ENCODE peak calls at places on chromosomes 13 and 19, in six cellular contexts. One of them, this sample, is unnamed. For H3K36me3, the result is how much of the 10 kb centered on the place peaks cover.

GRCh38 chr13:111241006-111241755 is 79.3 kb upstream of the TEX29 start:
- DNase-seq in IMR-90: no peak
- DNase-seq in upper lobe of left lung: no peak
- DNase-seq in prostate gland: no peak
- DNase-seq in stomach: no peak
- DNase-seq in gastrocnemius medialis: no peak
- DNase-seq in this sample: no peak

GRCh38 chr13:94710881-94711560 is 1.3 kb downstream of the SOX21 start:
- DNase-seq in IMR-90: no peak
- DNase-seq in upper lobe of left lung: no peak
- DNase-seq in prostate gland: no peak
- DNase-seq in stomach: no peak
- DNase-seq in gastrocnemius medialis: no peak
- DNase-seq in this sample: no peak

GRCh38 chr19:53908106-53908932 is 759 bp upstream of the CACNG7 start:
- DNase-seq in IMR-90: peak
- DNase-seq in upper lobe of left lung: peak
- DNase-seq in prostate gland: no peak
- DNase-seq in stomach: peak
- DNase-seq in gastrocnemius medialis: peak
- DNase-seq in this sample: no peak

GRCh38 chr13:107025991-107026390 is 458.1 kb upstream of the ARGLU1 start:
- DNase-seq in IMR-90: peak
- DNase-seq in upper lobe of left lung: peak
- DNase-seq in prostate gland: peak
- DNase-seq in stomach: no peak
- DNase-seq in gastrocnemius medialis: peak
- DNase-seq in this sample: no peak

GRCh38 chr19:33441828-33442227 is 68.3 kb downstream of the CEBPG start:
- DNase-seq in IMR-90: no peak
- DNase-seq in upper lobe of left lung: no peak
- DNase-seq in prostate gland: no peak
- DNase-seq in stomach: no peak
- DNase-seq in gastrocnemius medialis: no peak
- DNase-seq in this sample: no peak

GRCh38 chr19:30268601-30269000 is 103.6 kb upstream of the ZNF536 start:
- DNase-seq in IMR-90: no peak
- DNase-seq in upper lobe of left lung: no peak
- DNase-seq in prostate gland: no peak
- DNase-seq in stomach: no peak
- DNase-seq in gastrocnemius medialis: no peak
- DNase-seq in this sample: no peak

GRCh38 chr13:55517312-55517711 is 1623.4 kb upstream of the PRR20A start:
- DNase-seq in IMR-90: no peak
- DNase-seq in upper lobe of left lung: no peak
- DNase-seq in prostate gland: no peak
- DNase-seq in stomach: no peak
- DNase-seq in gastrocnemius medialis: no peak
- DNase-seq in this sample: no peak

GRCh38 chr13:71874490-71874889 is 7.5 kb upstream of the DACH1 start:
- DNase-seq in IMR-90: no peak
- DNase-seq in upper lobe of left lung: no peak
- DNase-seq in prostate gland: peak
- DNase-seq in stomach: no peak
- DNase-seq in gastrocnemius medialis: no peak
- DNase-seq in this sample: no peak

GRCh38 chr19:55173717-55174409 is 6.2 kb downstream of the SYT5 start:
- DNase-seq in IMR-90: peak
- DNase-seq in upper lobe of left lung: no peak
- DNase-seq in prostate gland: no peak
- DNase-seq in stomach: peak
- DNase-seq in gastrocnemius medialis: no peak
- DNase-seq in this sample: peak

GRCh38 chr13:80598189-80598588 is 257.3 kb upstream of the SPRY2 start:
- DNase-seq in IMR-90: no peak
- DNase-seq in upper lobe of left lung: no peak
- DNase-seq in prostate gland: no peak
- DNase-seq in stomach: no peak
- DNase-seq in gastrocnemius medialis: no peak
- DNase-seq in this sample: no peak

GRCh38 chr13:24511824-24512207 is 762 bp downstream of the PARP4 start:
- DNase-seq in IMR-90: no peak
- DNase-seq in upper lobe of left lung: peak
- DNase-seq in prostate gland: no peak
- DNase-seq in stomach: no peak
- DNase-seq in gastrocnemius medialis: no peak
- DNase-seq in this sample: no peak

GRCh38 chr19:9936151-9937000 is at the start of gene OLFM2:
- DNase-seq in IMR-90: no peak
- DNase-seq in upper lobe of left lung: no peak
- DNase-seq in prostate gland: no peak
- DNase-seq in stomach: no peak
- DNase-seq in gastrocnemius medialis: no peak
- DNase-seq in this sample: no peak

GRCh38 chr13:99506632-99507031 is 5.4 kb downstream of the TM9SF2 start:
- DNase-seq in IMR-90: no peak
- DNase-seq in upper lobe of left lung: peak
- DNase-seq in prostate gland: no peak
- DNase-seq in stomach: no peak
- DNase-seq in gastrocnemius medialis: no peak
- DNase-seq in this sample: no peak

GRCh38 chr13:76944457-76944856 is 3.9 kb upstream of the ACOD1 start:
- DNase-seq in IMR-90: peak
- DNase-seq in upper lobe of left lung: no peak
- DNase-seq in prostate gland: no peak
- DNase-seq in stomach: no peak
- DNase-seq in gastrocnemius medialis: no peak
- DNase-seq in this sample: no peak

GRCh38 chr19:29260477-29261317 is 47.7 kb upstream of the UQCRFS1 start:
- DNase-seq in IMR-90: peak
- DNase-seq in upper lobe of left lung: no peak
- DNase-seq in prostate gland: no peak
- DNase-seq in stomach: no peak
- DNase-seq in gastrocnemius medialis: peak
- DNase-seq in this sample: no peak

GRCh38 chr19:54694648-54695047 is 29.6 kb upstream of the KIR3DL3 start:
- DNase-seq in IMR-90: no peak
- DNase-seq in upper lobe of left lung: no peak
- DNase-seq in prostate gland: no peak
- DNase-seq in stomach: no peak
- DNase-seq in gastrocnemius medialis: no peak
- DNase-seq in this sample: no peak

GRCh38 chr13:41905600-41906254 is 55.2 kb downstream of the VWA8 start:
- DNase-seq in IMR-90: peak
- DNase-seq in upper lobe of left lung: no peak
- DNase-seq in prostate gland: no peak
- DNase-seq in stomach: no peak
- DNase-seq in gastrocnemius medialis: no peak
- DNase-seq in this sample: no peak

GRCh38 chr19:4748589-4748988 is 24.9 kb upstream of the DPP9 start:
- DNase-seq in IMR-90: no peak
- DNase-seq in upper lobe of left lung: no peak
- DNase-seq in prostate gland: no peak
- DNase-seq in stomach: no peak
- DNase-seq in gastrocnemius medialis: no peak
- DNase-seq in this sample: no peak
- TF ChIP-seq POLR2A in IMR-90: no peak
- TF ChIP-seq POLR2A in upper lobe of left lung: no peak
- TF ChIP-seq POLR2A in prostate gland: no peak
- TF ChIP-seq POLR2A in stomach: no peak
- TF ChIP-seq POLR2A in gastrocnemius medialis: no peak
- TF ChIP-seq POLR2A in this sample: no peak

DNA sequence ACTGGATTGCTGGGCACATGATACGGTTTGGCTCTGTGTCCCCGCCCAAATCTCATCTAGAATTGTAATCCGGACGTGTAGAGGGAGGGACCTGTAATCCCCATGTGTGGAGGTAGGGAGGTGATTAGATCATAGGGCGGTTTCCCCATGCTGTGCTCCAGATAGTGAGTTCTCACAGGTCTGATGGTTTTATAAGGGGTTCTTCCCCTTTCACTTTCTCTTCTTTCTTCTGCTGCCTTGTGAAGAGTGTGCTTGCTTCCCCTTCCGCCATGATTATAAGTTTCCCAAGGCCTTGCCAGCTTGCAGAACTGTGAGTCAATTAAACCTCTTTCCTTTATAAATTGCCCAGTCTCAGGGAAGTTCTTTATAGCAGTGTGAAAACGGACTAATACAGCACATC is 32.6 kb upstream of the MTIF3 start:
- DNase-seq in IMR-90: no peak
- DNase-seq in upper lobe of left lung: peak
- DNase-seq in prostate gland: no peak
- DNase-seq in stomach: no peak
- DNase-seq in gastrocnemius medialis: no peak
- DNase-seq in this sample: no peak
- H3K27ac ChIP-seq in IMR-90: no peak
- H3K27ac ChIP-seq in upper lobe of left lung: no peak
- H3K27ac ChIP-seq in prostate gland: no peak
- H3K27ac ChIP-seq in stomach: no peak
- H3K27ac ChIP-seq in gastrocnemius medialis: no peak
- H3K27ac ChIP-seq in this sample: no peak

DNA sequence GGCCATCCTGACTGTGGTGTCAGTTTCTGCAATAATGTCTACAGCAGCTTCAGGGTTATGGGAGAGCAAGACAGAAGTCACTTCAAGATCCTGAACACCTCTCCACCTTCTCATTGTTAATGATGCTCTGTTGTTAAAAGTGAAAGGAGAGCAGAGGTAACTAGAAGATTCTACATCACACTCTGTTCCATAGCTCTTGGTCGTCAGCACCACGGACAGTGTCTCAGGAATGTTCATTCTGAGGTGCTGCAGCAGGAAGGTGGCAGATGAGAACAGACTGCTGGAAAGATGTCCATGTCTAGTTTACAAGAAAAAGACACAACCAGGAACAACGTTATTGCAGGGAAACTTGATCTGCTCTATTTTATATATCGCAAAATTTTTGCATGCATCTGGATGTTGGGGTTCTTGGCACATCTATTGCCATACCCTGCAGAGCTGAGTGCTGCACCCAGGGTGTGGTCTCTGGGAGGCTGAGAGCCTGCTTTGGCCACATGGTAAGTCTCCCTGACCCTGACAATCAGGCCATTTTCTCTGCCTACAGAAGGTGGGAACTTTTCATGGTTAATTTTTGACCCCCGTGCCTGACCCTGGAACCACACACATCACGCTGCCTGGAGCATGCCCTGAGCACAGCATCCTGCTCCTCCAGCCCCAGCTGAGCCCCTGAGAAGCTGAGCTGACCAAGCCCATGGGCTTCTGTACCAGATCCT is 12.7 kb downstream of the CEACAM21 start:
- DNase-seq in IMR-90: peak
- DNase-seq in upper lobe of left lung: no peak
- DNase-seq in prostate gland: no peak
- DNase-seq in stomach: no peak
- DNase-seq in gastrocnemius medialis: no peak
- DNase-seq in this sample: no peak
- H3K36me3 ChIP-seq in IMR-90: under half
- H3K36me3 ChIP-seq in upper lobe of left lung: under half
- H3K36me3 ChIP-seq in prostate gland: under half
- H3K36me3 ChIP-seq in stomach: under half
- H3K36me3 ChIP-seq in gastrocnemius medialis: under half
- H3K36me3 ChIP-seq in this sample: under half

DNA sequence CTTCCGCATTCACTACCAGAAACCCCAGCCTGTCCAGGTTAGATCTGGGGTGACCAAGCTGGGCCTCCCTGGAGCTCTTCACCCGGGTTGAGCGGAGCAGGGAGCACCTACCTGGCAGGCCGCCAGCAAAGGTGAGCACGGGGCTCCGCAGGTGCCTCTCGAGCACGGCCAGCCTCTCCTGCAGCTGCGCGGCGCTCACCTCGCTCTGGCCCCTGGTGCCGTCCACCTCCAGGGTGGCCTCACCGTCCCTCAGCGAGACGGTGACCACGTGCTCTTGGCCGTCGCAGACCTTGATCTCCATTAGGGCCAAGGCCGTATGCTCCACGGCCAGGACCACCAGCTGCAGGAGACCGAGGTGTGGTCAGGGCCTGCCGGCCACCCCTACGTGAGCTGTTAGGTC is 42.0 kb downstream of the GAS6 start:
- DNase-seq in IMR-90: no peak
- DNase-seq in upper lobe of left lung: no peak
- DNase-seq in prostate gland: no peak
- DNase-seq in stomach: no peak
- DNase-seq in gastrocnemius medialis: no peak
- DNase-seq in this sample: no peak
- TF ChIP-seq POLR2A in IMR-90: no peak
- TF ChIP-seq POLR2A in upper lobe of left lung: no peak
- TF ChIP-seq POLR2A in prostate gland: no peak
- TF ChIP-seq POLR2A in stomach: no peak
- TF ChIP-seq POLR2A in gastrocnemius medialis: no peak
- TF ChIP-seq POLR2A in this sample: no peak

DNA sequence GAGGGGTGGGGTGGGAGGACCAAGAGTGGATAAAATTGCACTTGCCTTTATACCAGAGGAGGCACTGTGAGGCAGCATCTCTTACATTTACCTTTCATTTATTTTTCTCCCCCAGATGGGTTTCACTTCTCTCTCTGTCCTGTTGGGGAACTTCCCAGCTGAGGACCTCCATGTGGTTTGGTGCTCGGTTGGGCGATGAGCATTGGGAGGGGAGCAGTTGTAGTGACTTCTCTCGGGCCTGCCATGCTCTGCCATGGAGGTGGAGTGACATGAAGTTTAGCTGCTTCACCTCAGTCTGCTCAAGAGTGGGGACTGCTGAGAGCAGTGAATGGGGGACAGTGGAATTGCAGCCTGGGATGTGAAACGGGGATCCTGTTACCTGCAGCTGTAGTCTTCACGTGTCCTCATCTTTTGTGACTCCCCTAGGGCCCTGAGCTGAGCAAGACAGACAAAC is 23.1 kb upstream of the CXCL17 start:
- DNase-seq in IMR-90: no peak
- DNase-seq in upper lobe of left lung: no peak
- DNase-seq in prostate gland: no peak
- DNase-seq in stomach: no peak
- DNase-seq in gastrocnemius medialis: no peak
- DNase-seq in this sample: no peak
- H3K27ac ChIP-seq in IMR-90: no peak
- H3K27ac ChIP-seq in upper lobe of left lung: peak
- H3K27ac ChIP-seq in prostate gland: no peak
- H3K27ac ChIP-seq in stomach: no peak
- H3K27ac ChIP-seq in gastrocnemius medialis: no peak
- H3K27ac ChIP-seq in this sample: no peak

DNA sequence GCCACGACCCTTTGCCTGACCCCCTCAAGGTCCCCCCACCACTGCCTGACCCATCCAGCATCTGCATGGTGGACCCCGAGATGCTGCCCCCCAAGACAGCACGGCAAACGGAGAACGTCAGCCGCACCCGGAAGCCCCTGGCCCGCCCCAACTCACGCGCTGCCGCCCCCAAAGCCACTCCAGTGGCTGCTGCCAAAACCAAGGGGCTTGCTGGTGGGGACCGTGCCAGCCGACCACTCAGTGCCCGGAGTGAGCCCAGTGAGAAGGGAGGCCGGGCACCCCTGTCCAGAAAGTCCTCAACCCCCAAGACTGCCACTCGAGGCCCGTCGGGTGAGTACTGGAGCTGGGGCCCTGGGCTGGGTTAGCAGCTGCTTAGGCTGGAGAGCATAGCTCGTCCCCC is 8.6 kb downstream of the MAP1S start:
- DNase-seq in IMR-90: no peak
- DNase-seq in upper lobe of left lung: no peak
- DNase-seq in prostate gland: no peak
- DNase-seq in stomach: no peak
- DNase-seq in gastrocnemius medialis: no peak
- DNase-seq in this sample: no peak
- H3K36me3 ChIP-seq in IMR-90: half or more
- H3K36me3 ChIP-seq in upper lobe of left lung: half or more
- H3K36me3 ChIP-seq in prostate gland: under half
- H3K36me3 ChIP-seq in stomach: half or more
- H3K36me3 ChIP-seq in gastrocnemius medialis: half or more
- H3K36me3 ChIP-seq in this sample: under half